ENCODE peak calls at places on chromosomes 16 and 17, in four cellular contexts. A, S, H and F are unnamed samples.

GRCh38 chr17:59331929-59332889 is 754 bp downstream of the YPEL2 start:
- DNase-seq in A (peak; percentile 38), S (no peak), H (no peak), F (no peak)

GRCh38 chr17:4747847-4748246 is 8.1 kb upstream of the CXCL16 start:
- DNase-seq in A (no peak), S (no peak), H (no peak), F (no peak)

GRCh38 chr16:87489434-87490045 is 3.3 kb downstream of the ZCCHC14 start:
- DNase-seq in A (no peak), S (no peak), H (no peak), F (peak; percentile 45)

GRCh38 chr16:50603206-50604064 is 55.2 kb downstream of the NKD1 start:
- DNase-seq in A (no peak), S (no peak), H (no peak), F (no peak)

GRCh38 chr16:78286076-78286475 is 186.6 kb downstream of the WWOX start:
- DNase-seq in A (no peak), S (no peak), H (no peak), F (no peak)

GRCh38 chr17:55324296-55324978 is 59.7 kb downstream of the HLF start:
- DNase-seq in A (no peak), S (no peak), H (no peak), F (no peak)

GRCh38 chr16:102060-102855 is 24.2 kb downstream of the MPG start:
- DNase-seq in A (no peak), S (no peak), H (no peak), F (no peak)

GRCh38 chr16:52496051-52496876 is 50.7 kb downstream of the TOX3 start:
- DNase-seq in A (no peak), S (no peak), H (no peak), F (peak; percentile 97)

GRCh38 chr17:50468120-50469004 is at the start of gene CHAD:
- DNase-seq in A (peak; percentile 40), S (peak; percentile 39), H (no peak), F (no peak)

GRCh38 chr17:80330276-80330675 is 69.6 kb downstream of the RNF213 start:
- DNase-seq in A (no peak), S (no peak), H (no peak), F (no peak)
- TF ChIP-seq CREM in A (no peak), S (no peak), H (no peak), F (no peak)

DNA sequence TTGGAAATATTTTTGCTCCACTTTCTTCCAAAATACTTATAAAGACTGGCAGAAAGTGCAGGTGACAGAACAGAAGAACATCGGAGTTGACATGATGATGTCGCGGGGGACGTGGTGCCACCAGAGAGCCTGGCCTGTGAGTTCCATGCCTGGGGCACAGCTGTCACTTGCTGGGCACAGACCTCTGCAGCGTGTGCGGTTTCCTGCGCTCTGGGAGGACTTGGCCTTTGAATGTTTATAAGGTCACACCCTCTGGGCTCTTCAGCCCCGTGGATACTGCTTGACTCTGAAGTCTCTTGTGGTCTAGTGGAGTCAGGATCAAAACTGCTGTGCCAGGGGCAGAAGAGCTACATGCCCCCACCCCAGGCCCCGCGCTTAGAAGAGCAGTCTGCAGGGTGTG is 357.9 kb downstream of the SLC39A11 start:
- DNase-seq in A (no peak), S (no peak), H (no peak), F (no peak)
- TF ChIP-seq CREM in A (no peak), S (no peak), H (no peak), F (no peak)

GRCh38 chr17:76496464-76496863 is 4.8 kb downstream of the RHBDF2 start:
- DNase-seq in A (no peak), S (no peak), H (no peak), F (no peak)
- TF ChIP-seq CREM in A (no peak), S (no peak), H (no peak), F (no peak)

GRCh38 chr17:10018461-10018891 is 113.4 kb upstream of the RCVRN start:
- DNase-seq in A (no peak), S (no peak), H (peak; percentile 56), F (no peak)

GRCh38 chr17:10013360-10014112 is 108.5 kb upstream of the RCVRN start:
- DNase-seq in A (no peak), S (no peak), H (peak; percentile 61), F (no peak)
- TF ChIP-seq CREM in A (no peak), S (no peak), H (peak; percentile 34), F (no peak)

GRCh38 chr17:35019386-35020179 is 39.3 kb downstream of the LIG3 start:
- DNase-seq in A (no peak), S (no peak), H (no peak), F (no peak)
- TF ChIP-seq CREM in A (no peak), S (no peak), H (no peak), F (no peak)

DNA sequence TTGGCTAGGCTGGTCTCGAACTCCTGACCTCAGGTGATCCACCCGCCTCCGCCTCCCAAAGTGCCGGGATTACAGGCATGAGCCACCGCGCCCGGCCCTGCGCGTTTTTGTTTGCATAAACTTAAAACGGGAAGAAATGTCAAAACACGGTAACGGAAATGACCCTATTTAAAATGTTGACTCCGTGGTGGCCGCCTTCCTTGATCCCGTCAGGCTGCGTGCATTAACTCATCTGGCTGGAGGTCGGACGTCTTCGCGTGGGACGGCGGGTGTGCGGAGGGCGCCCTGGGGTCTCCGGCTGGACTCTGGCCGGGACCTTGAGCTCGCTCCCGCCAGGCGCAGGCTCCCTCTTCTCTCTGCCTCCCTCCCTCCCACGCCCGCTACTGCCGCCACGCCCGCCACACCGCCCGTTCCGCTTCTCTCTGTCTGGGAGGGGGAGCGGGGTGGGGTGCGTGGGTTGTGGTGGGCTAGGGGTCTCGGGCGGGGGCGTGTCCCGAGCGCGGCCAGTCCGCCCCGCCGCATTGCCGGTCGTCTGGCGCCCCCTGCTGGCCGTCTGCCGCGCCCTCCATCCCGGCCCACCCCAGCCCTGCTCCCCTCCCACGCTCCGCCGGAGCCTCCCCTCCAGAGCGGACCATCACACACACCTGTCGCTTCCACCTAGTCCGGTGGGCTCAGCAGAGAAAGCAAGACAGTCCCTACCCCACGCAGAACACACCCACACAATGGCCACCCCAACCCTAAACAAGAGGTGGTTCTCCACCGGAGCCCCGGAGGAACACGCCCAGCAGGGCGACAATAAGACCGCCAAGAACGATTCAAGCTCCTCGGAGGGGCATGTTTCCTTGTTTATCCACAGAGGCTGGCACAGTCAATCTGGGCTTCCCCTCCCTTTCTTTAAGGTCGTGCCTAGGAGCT is 1.2 kb upstream of the CCDC42 start:
- DNase-seq in A (peak; percentile 76), S (peak; percentile 83), H (peak; percentile 4), F (peak; percentile 38)
- TF ChIP-seq CREM in A (no peak), S (no peak), H (no peak), F (no peak)

GRCh38 chr17:2925011-2925410 is 128.8 kb downstream of the RAP1GAP2 start:
- DNase-seq in A (no peak), S (no peak), H (no peak), F (no peak)

GRCh38 chr17:2929881-2930533 is 133.4 kb downstream of the OR1D5 start:
- DNase-seq in A (peak; percentile 89), S (peak; percentile 57), H (no peak), F (peak; percentile 29)

GRCh38 chr17:2931426-2931825 is 132.0 kb downstream of the OR1D5 start:
- DNase-seq in A (peak; percentile 44), S (no peak), H (no peak), F (peak; percentile 43)

GRCh38 chr17:2926019-2926650 is 129.9 kb downstream of the RAP1GAP2 start:
- DNase-seq in A (no peak), S (no peak), H (no peak), F (no peak)

DNA sequence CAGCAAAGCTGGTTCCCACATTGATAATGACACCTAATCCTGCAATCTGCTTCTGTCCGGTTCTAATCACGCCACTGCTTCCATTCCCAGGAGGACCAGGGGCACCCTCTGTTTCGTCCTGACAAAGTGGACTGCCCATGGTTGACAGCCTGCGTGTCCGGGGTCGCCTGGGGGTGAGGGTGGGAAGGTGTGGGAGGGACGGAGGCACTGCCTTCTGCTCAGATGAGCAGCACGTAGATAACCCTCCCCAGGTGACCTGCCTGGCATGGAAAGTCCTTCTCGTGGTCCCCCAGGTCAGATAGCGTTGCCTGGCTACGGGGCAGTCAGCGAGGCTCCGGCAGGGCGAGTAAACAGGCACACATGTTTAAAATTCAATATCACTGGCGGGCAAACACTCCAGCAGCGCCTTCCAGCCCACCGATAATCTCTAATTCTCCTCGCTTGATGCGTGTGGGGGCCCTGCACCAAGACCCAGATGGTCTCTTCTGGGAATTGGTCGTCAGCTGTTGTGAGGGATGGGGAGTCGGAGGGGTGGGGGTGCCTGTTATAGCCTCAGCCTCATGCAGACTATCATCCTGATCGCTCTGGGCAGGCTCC is 132.2 kb downstream of the RAP1GAP2 start:
- DNase-seq in A (no peak), S (no peak), H (no peak), F (no peak)
- TF ChIP-seq CREM in A (no peak), S (no peak), H (no peak), F (no peak)